ENCODE peak calls at places on chromosomes 1 and 21, in six cellular contexts. H is HCT116, J is K562, N is H1, K is SK-N-SH, S is HepG2. I is an unnamed sample.

GRCh38 chr1:96076589-96076988 is 645.0 kb upstream of the PTBP2 start:
- DNase-seq in H (no peak), J (no peak), N (no peak), K (no peak), S (no peak), I (no peak)

GRCh38 chr1:21241761-21242581 is 48.3 kb downstream of the ECE1 start:
- DNase-seq in H (no peak), J (no peak), N (no peak), K (no peak), S (no peak), I (no peak)

GRCh38 chr1:225426395-225427248 is 1.2 kb downstream of the LBR start:
- DNase-seq in H (no peak), J (no peak), N (no peak), K (peak), S (no peak), I (no peak)

GRCh38 chr1:42165511-42166210 is 1.1 kb upstream of the GUCA2A start:
- DNase-seq in H (peak), J (no peak), N (no peak), K (peak), S (peak), I (peak)

GRCh38 chr1:182580736-182581135 is 8.3 kb downstream of the RNASEL start:
- DNase-seq in H (no peak), J (no peak), N (no peak), K (no peak), S (no peak), I (no peak)

GRCh38 chr1:30410153-30410851 is 313.1 kb downstream of the MATN1 start:
- DNase-seq in H (no peak), J (no peak), N (peak), K (no peak), S (no peak), I (no peak)

GRCh38 chr1:31871703-31872102 is 55.9 kb upstream of the SPOCD1 start:
- DNase-seq in H (no peak), J (no peak), N (no peak), K (no peak), S (peak), I (no peak)

GRCh38 chr1:28185071-28185470 is 8.6 kb upstream of the PTAFR start:
- DNase-seq in H (no peak), J (no peak), N (no peak), K (no peak), S (no peak), I (no peak)

GRCh38 chr1:203764105-203765028 is 616 bp upstream of the LAX1 start:
- DNase-seq in H (no peak), J (no peak), N (no peak), K (no peak), S (no peak), I (no peak)

GRCh38 chr1:115364044-115364775 is 26.2 kb upstream of the NGF start:
- DNase-seq in H (no peak), J (no peak), N (no peak), K (peak), S (no peak), I (no peak)

GRCh38 chr1:93437976-93438605 is 9.8 kb upstream of the FNBP1L start:
- DNase-seq in H (no peak), J (peak), N (no peak), K (peak), S (peak), I (peak)

GRCh38 chr1:224065455-224065854 is 48.5 kb upstream of the FBXO28 start:
- DNase-seq in H (no peak), J (no peak), N (no peak), K (no peak), S (no peak), I (no peak)

GRCh38 chr1:198125995-198126758 is 30.6 kb upstream of the NEK7 start:
- DNase-seq in H (no peak), J (no peak), N (no peak), K (no peak), S (peak), I (no peak)

GRCh38 chr21:29258626-29259335 is 39.9 kb upstream of the BACH1 start:
- DNase-seq in H (no peak), J (no peak), N (no peak), K (no peak), S (peak), I (no peak)

GRCh38 chr1:229325401-229325800 is 17.4 kb downstream of the CCSAP start:
- DNase-seq in H (no peak), J (no peak), N (no peak), K (no peak), S (no peak), I (no peak)

GRCh38 chr1:923131-923990 is at the start of gene SAMD11:
- DNase-seq in H (peak), J (peak), N (peak), K (peak), S (peak), I (peak)

GRCh38 chr1:98398649-98399048 is 262.9 kb upstream of the SNX7 start:
- DNase-seq in H (no peak), J (no peak), N (no peak), K (no peak), S (no peak), I (no peak)

GRCh38 chr1:119316870-119317416 is 51.6 kb upstream of the HAO2 start:
- DNase-seq in H (peak), J (no peak), N (peak), K (peak), S (no peak), I (no peak)

GRCh38 chr1:226903819-226904710 is 33.6 kb downstream of the PSEN2 start:
- DNase-seq in H (no peak), J (no peak), N (no peak), K (no peak), S (no peak), I (no peak)

GRCh38 chr1:161119017-161119378 is 1.1 kb downstream of the NIT1 start:
- DNase-seq in H (no peak), J (no peak), N (peak), K (peak), S (no peak), I (no peak)

GRCh38 chr1:161117681-161118581 is at the start of the genes NIT1 and PFDN2:
- DNase-seq in H (peak), J (peak), N (peak), K (peak), S (peak), I (peak)

GRCh38 chr1:161114556-161114955 is 3.3 kb downstream of the PFDN2 start:
- DNase-seq in H (no peak), J (no peak), N (no peak), K (no peak), S (no peak), I (no peak)

GRCh38 chr1:161113915-161114314 is 3.9 kb downstream of the PFDN2 start:
- DNase-seq in H (no peak), J (no peak), N (no peak), K (no peak), S (no peak), I (no peak)

DNA sequence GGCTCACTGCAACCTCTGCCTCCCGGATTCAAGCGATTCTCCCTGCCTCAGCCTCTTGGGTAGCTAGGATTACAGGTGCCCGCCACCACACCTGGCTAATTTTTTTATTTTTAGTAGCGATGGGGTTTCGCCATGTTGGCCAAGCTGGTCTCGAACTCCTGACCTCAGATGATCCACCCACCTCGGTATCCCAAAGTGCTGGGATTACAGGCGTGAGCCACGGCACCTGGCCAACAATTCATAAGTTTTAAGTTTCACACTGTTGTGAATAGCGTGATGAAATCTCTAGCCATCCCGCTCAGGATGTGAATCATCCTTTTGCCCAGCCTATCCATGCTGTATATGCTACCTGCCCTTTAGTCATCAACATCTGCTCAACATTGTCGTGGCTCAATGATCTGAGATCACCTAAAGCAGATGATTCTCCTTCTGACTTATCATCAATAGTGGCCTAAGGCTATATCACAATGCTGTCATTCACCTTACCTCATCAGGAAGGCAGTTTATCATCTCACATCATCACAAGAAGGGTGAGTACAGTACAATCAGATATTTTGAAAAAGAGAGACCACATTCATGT is 2.6 kb downstream of the PFDN2 start:
- DNase-seq in H (peak), J (no peak), N (no peak), K (no peak), S (peak), I (no peak)
- TF ChIP-seq JUND in H (no peak), J (peak), N (no peak), K (peak), S (no peak), I (no peak)

GRCh38 chr1:50700226-50701020 is 259.6 kb downstream of the FAF1 start:
- DNase-seq in H (no peak), J (no peak), N (peak), K (no peak), S (no peak), I (no peak)
- TF ChIP-seq JUND in H (no peak), J (no peak), N (peak), K (no peak), S (no peak), I (no peak)

GRCh38 chr1:208766812-208767211 is 522.6 kb upstream of the PLXNA2 start:
- DNase-seq in H (no peak), J (no peak), N (no peak), K (no peak), S (no peak), I (no peak)
- TF ChIP-seq JUND in H (no peak), J (no peak), N (no peak), K (no peak), S (no peak), I (no peak)

DNA sequence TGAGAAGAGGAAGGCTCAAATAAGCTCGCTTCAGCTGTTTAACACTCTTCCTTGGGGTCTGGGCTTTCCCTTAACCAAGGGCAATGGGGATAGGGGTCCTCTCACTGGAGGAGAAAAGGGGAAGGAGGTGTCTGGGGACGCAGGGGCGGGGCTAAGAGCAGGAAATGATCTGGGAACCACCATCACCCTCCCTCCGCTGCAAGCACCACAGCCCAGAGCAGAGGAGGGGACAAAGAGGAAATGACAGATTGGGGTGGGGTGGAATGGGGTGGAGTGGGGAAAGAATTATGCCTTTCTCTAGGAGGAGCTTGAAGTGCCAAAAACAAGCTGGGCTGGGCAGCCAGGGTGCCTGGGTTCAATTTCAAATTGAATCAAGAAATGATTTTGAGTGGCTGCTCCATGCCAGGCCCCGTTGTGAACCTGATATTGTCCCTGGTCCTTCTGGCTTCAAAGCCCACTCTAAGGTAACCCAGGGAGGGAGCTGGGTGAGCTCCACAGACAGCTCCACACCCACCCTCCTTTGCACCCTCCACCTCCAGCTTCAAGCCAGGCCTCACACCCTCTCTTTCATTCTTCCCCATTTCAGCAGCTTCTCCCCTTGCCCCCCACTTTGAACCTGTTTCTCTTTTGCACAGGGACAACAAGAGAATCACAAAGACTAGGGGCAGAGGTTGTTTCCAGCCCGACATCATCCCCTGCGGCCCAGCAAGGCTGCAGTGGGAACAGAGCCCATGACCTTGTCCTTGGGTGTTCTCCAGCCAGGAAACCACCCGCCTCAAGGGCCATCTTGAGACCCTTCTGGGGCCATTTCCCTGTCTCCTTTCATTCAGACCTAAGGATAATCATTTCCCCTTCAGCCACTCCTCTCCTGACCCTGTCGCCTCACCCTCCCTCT is 1.1 kb downstream of the ARHGAP30 start:
- DNase-seq in H (no peak), J (no peak), N (no peak), K (no peak), S (no peak), I (no peak)
- TF ChIP-seq JUND in H (no peak), J (no peak), N (no peak), K (no peak), S (no peak), I (no peak)

DNA sequence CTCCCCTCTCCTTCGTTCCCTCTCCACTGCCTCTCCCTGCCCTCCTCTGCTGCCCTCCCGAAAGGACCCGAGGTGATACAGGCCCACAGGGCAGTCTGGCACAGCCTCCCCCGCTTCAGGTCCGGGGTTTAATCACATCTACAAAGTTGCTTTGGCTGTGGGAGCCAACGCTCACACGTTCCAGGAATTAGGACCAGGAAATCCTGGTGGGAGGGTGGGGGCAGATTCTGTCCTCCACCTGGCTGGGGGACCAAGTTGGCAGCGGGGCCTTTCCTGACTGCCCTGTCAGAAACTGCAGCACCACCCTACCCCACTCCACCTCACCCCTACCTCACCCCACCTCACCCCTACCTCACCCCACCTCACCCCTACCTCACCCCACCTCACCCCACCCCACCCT is 95.1 kb downstream of the WDR4 start:
- DNase-seq in H (no peak), J (no peak), N (no peak), K (peak), S (no peak), I (no peak)
- TF ChIP-seq JUND in H (no peak), J (no peak), N (no peak), K (no peak), S (no peak), I (no peak)

DNA sequence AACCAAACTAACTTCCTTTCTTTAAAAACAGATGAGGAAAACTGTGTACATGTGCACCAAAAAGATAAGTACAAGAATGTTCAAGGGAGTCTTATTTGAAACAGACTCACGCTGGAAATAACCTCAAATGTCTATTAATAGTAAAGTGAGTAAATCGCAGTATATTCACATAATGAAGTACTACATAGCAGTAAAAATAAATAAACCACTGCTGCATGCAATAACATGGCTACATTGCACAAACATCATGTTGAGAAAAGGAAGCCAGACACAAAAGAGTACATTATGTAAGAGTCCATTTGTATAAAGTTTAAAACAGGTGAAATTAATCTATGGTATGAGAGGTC is 5.3 kb upstream of the DENND2D start:
- DNase-seq in H (no peak), J (no peak), N (no peak), K (no peak), S (no peak), I (no peak)
- TF ChIP-seq JUND in H (no peak), J (no peak), N (no peak), K (no peak), S (no peak), I (no peak)

GRCh38 chr1:169161512-169162194 is 55.2 kb downstream of the ATP1B1 start:
- DNase-seq in H (peak), J (no peak), N (no peak), K (no peak), S (peak), I (no peak)

GRCh38 chr1:169160845-169161511 is 54.5 kb downstream of the ATP1B1 start:
- DNase-seq in H (no peak), J (no peak), N (no peak), K (no peak), S (peak), I (no peak)

GRCh38 chr1:169155675-169156074 is 49.2 kb downstream of the ATP1B1 start:
- DNase-seq in H (no peak), J (no peak), N (no peak), K (no peak), S (no peak), I (no peak)

GRCh38 chr1:169151338-169151837 is 44.9 kb downstream of the ATP1B1 start:
- DNase-seq in H (no peak), J (no peak), N (no peak), K (no peak), S (no peak), I (no peak)

GRCh38 chr1:169156537-169156936 is 50.0 kb downstream of the ATP1B1 start:
- DNase-seq in H (no peak), J (no peak), N (no peak), K (no peak), S (no peak), I (no peak)
- TF ChIP-seq JUND in H (no peak), J (no peak), N (no peak), K (no peak), S (no peak), I (no peak)

GRCh38 chr1:63918395-63918945 is 144.7 kb downstream of the ROR1 start:
- DNase-seq in H (no peak), J (no peak), N (no peak), K (no peak), S (no peak), I (no peak)

GRCh38 chr1:63922848-63923247 is 149.0 kb downstream of the ROR1 start:
- DNase-seq in H (no peak), J (no peak), N (no peak), K (no peak), S (no peak), I (no peak)

GRCh38 chr1:63917571-63918394 is 144.0 kb downstream of the ROR1 start:
- DNase-seq in H (peak), J (peak), N (peak), K (no peak), S (peak), I (no peak)

GRCh38 chr1:63921357-63921756 is 147.5 kb downstream of the ROR1 start:
- DNase-seq in H (no peak), J (no peak), N (no peak), K (no peak), S (no peak), I (no peak)

GRCh38 chr1:63920154-63921117 is 146.6 kb downstream of the ROR1 start:
- DNase-seq in H (no peak), J (no peak), N (no peak), K (no peak), S (no peak), I (no peak)
- TF ChIP-seq JUND in H (no peak), J (no peak), N (no peak), K (peak), S (no peak), I (no peak)

I was measured in T47D.